ENCODE peak calls at places on chromosomes 1 and 21, in nine cellular contexts. A, B, T, O, M, S, V, W and Q are unnamed samples.

GRCh38 chr1:237124856-237125462 is 83.0 kb downstream of the RYR2 start:
- DNase-seq in S (no peak), O (no peak), B (no peak), T (peak), W (peak), V (no peak), A (peak), M (no peak), Q (peak)

GRCh38 chr1:59498640-59499039 is 201.7 kb downstream of the FGGY start:
- DNase-seq in B (no peak), A (peak), O (no peak), S (no peak), V (no peak), T (no peak), W (no peak), M (no peak), Q (no peak)

GRCh38 chr1:29272171-29272907 is 36.0 kb downstream of the PTPRU start:
- DNase-seq in T (no peak), M (no peak), A (no peak), S (no peak), V (no peak), B (no peak), W (no peak), O (no peak), Q (no peak)

GRCh38 chr1:177959793-177960515 is 9.9 kb downstream of the SEC16B start:
- DNase-seq in T (no peak), S (no peak), A (peak), O (no peak), B (no peak), W (peak), V (no peak), M (no peak), Q (no peak)

GRCh38 chr1:21329209-21329844 is 39.1 kb upstream of the ECE1 start:
- DNase-seq in S (no peak), T (no peak), W (no peak), A (peak), O (no peak), M (no peak), B (no peak), V (no peak), Q (no peak)

GRCh38 chr21:16427587-16428087 is 697.9 kb downstream of the USP25 start:
- DNase-seq in O (no peak), W (no peak), M (no peak), S (no peak), A (no peak), T (no peak), V (no peak), B (no peak), Q (no peak)

GRCh38 chr1:152486400-152487006 is 24.1 kb upstream of the LCE5A start:
- DNase-seq in V (no peak), S (no peak), O (no peak), A (peak), M (no peak), B (no peak), W (peak), T (no peak), Q (no peak)

GRCh38 chr1:245797592-245798366 is 643.0 kb downstream of the KIF26B start:
- DNase-seq in W (no peak), V (no peak), O (no peak), A (peak), B (no peak), T (no peak), S (no peak), M (no peak), Q (no peak)

GRCh38 chr1:82062206-82062605 is 261.5 kb downstream of the ADGRL2 start:
- DNase-seq in V (no peak), B (no peak), W (no peak), A (no peak), M (no peak), O (no peak), S (no peak), T (no peak), Q (no peak)

GRCh38 chr1:4756184-4756504 is 101.7 kb downstream of the AJAP1 start:
- DNase-seq in O (no peak), S (no peak), T (no peak), V (no peak), M (no peak), W (no peak), B (no peak), A (no peak), Q (no peak)

GRCh38 chr1:235073331-235073967 is 55.2 kb downstream of the TOMM20 start:
- DNase-seq in A (no peak), S (no peak), M (no peak), B (no peak), V (no peak), W (peak), T (no peak), O (no peak), Q (no peak)

GRCh38 chr21:33238146-33238545 is 8.4 kb downstream of the IFNAR2 start:
- DNase-seq in T (no peak), V (no peak), O (no peak), B (no peak), S (no peak), A (no peak), M (no peak), W (no peak), Q (no peak)

GRCh38 chr1:212950243-212951057 is at the start of gene VASH2:
- DNase-seq in O (peak), S (peak), T (peak), M (peak), A (peak), V (peak), W (peak), B (peak), Q (peak)

GRCh38 chr21:23930565-23930964 is 1676.7 kb downstream of the MRPL39 start:
- DNase-seq in W (no peak), B (no peak), S (no peak), O (no peak), T (no peak), V (no peak), M (no peak), A (no peak), Q (no peak)

GRCh38 chr1:36918604-36919003 is 115.7 kb downstream of the GRIK3 start:
- DNase-seq in S (no peak), W (no peak), T (no peak), B (no peak), V (no peak), O (no peak), A (no peak), M (no peak), Q (no peak)

GRCh38 chr1:70169018-70169839 is 36.1 kb downstream of the LRRC40 start:
- DNase-seq in M (no peak), V (no peak), O (no peak), W (no peak), B (no peak), S (no peak), T (no peak), A (no peak), Q (no peak)

GRCh38 chr1:208550978-208551377 is 306.8 kb upstream of the PLXNA2 start:
- DNase-seq in M (no peak), S (no peak), T (no peak), O (no peak), B (no peak), A (no peak), W (no peak), V (no peak), Q (no peak)